ENCODE peak calls at places on chromosome 15, in four cellular contexts. B, C, H and S are unnamed samples.

GRCh38 chr15:51223771-51224229 is 114.6 kb downstream of the CYP19A1 start:
- DNase-seq in B (no peak), C (no peak), H (no peak), S (peak)

GRCh38 chr15:101676965-101677364 is 24.8 kb upstream of the TM2D3 start:
- DNase-seq in B (no peak), C (no peak), H (no peak), S (no peak)

GRCh38 chr15:75594276-75594675 is 15.2 kb upstream of the PTPN9 start:
- DNase-seq in B (peak), C (no peak), H (no peak), S (no peak)

GRCh38 chr15:52277575-52277974 is 18.0 kb downstream of the MYO5C start:
- DNase-seq in B (no peak), C (no peak), H (no peak), S (no peak)

GRCh38 chr15:42608110-42608531 is 32.7 kb downstream of the STARD9 start:
- DNase-seq in B (no peak), C (no peak), H (peak), S (no peak)

GRCh38 chr15:62209322-62209721 is 44.2 kb upstream of the C2CD4B start:
- DNase-seq in B (no peak), C (no peak), H (no peak), S (no peak)

GRCh38 chr15:78838480-78838879 is 27.2 kb upstream of the ADAMTS7 start:
- DNase-seq in B (no peak), C (no peak), H (no peak), S (no peak)

GRCh38 chr15:66565731-66566130 is at the start of gene LCTL:
- DNase-seq in B (no peak), C (peak), H (no peak), S (no peak)

GRCh38 chr15:32990071-32990470 is 204.4 kb downstream of the FMN1 start:
- DNase-seq in B (no peak), C (no peak), H (no peak), S (no peak)

GRCh38 chr15:69595009-69595825 is 142.6 kb downstream of the RPLP1 start:
- DNase-seq in B (no peak), C (peak), H (no peak), S (no peak)

GRCh38 chr15:98658831-98659699 is 10.7 kb downstream of the IGF1R start:
- DNase-seq in B (peak), C (no peak), H (no peak), S (peak)

GRCh38 chr15:82585072-82585471 is 44.8 kb upstream of the RPS17 start:
- DNase-seq in B (no peak), C (peak), H (no peak), S (no peak)